ENCODE peak calls at places on chromosomes 11 and 22, in six cellular contexts. One of them, this sample, is unnamed.

GRCh38 chr11:44003736-44004451 is 43.9 kb upstream of the ACCSL start:
- DNase-seq in neuronal stem cell: no peak
- DNase-seq in H9: no peak
- DNase-seq in IMR-90: no peak
- DNase-seq in H1: no peak
- DNase-seq in mesenchymal stem cell: no peak
- DNase-seq in this sample: no peak

GRCh38 chr11:47641585-47642098 is 717 bp downstream of the MTCH2 start:
- DNase-seq in neuronal stem cell: no peak
- DNase-seq in H9: no peak
- DNase-seq in IMR-90: no peak
- DNase-seq in H1: no peak
- DNase-seq in mesenchymal stem cell: no peak
- DNase-seq in this sample: no peak

GRCh38 chr11:86876716-86877234 is 76.4 kb downstream of the PRSS23 start:
- DNase-seq in neuronal stem cell: no peak
- DNase-seq in H9: no peak
- DNase-seq in IMR-90: no peak
- DNase-seq in H1: no peak
- DNase-seq in mesenchymal stem cell: no peak
- DNase-seq in this sample: no peak

GRCh38 chr11:65555693-65556231 is 2.4 kb downstream of the LTBP3 start:
- DNase-seq in neuronal stem cell: no peak
- DNase-seq in H9: no peak
- DNase-seq in IMR-90: peak
- DNase-seq in H1: no peak
- DNase-seq in mesenchymal stem cell: peak
- DNase-seq in this sample: peak

GRCh38 chr11:58024601-58025091 is 965 bp downstream of the OR9Q1 start:
- DNase-seq in neuronal stem cell: no peak
- DNase-seq in H9: no peak
- DNase-seq in IMR-90: peak
- DNase-seq in H1: no peak
- DNase-seq in mesenchymal stem cell: peak
- DNase-seq in this sample: no peak

GRCh38 chr22:41822289-41823057 is 10.4 kb upstream of the SREBF2 start:
- DNase-seq in neuronal stem cell: no peak
- DNase-seq in H9: no peak
- DNase-seq in IMR-90: peak
- DNase-seq in H1: no peak
- DNase-seq in mesenchymal stem cell: peak
- DNase-seq in this sample: no peak

GRCh38 chr11:76661306-76661751 is 9.2 kb downstream of the LRRC32 start:
- DNase-seq in neuronal stem cell: no peak
- DNase-seq in H9: no peak
- DNase-seq in IMR-90: no peak
- DNase-seq in H1: no peak
- DNase-seq in mesenchymal stem cell: no peak
- DNase-seq in this sample: no peak

GRCh38 chr11:108670381-108670930 is 5.6 kb downstream of the DDX10 start:
- DNase-seq in neuronal stem cell: no peak
- DNase-seq in H9: no peak
- DNase-seq in IMR-90: no peak
- DNase-seq in H1: no peak
- DNase-seq in mesenchymal stem cell: no peak
- DNase-seq in this sample: no peak

GRCh38 chr22:41976961-41977566 is 7.8 kb downstream of the SEPTIN3 start:
- DNase-seq in neuronal stem cell: no peak
- DNase-seq in H9: no peak
- DNase-seq in IMR-90: no peak
- DNase-seq in H1: no peak
- DNase-seq in mesenchymal stem cell: no peak
- DNase-seq in this sample: no peak

GRCh38 chr11:91239359-91239758 is 985.3 kb upstream of the FAT3 start:
- DNase-seq in neuronal stem cell: no peak
- DNase-seq in H9: no peak
- DNase-seq in IMR-90: no peak
- DNase-seq in H1: peak
- DNase-seq in mesenchymal stem cell: no peak
- DNase-seq in this sample: no peak

GRCh38 chr11:97364047-97364446 is 974.2 kb downstream of the JRKL start:
- DNase-seq in neuronal stem cell: no peak
- DNase-seq in H9: no peak
- DNase-seq in IMR-90: no peak
- DNase-seq in H1: no peak
- DNase-seq in mesenchymal stem cell: peak
- DNase-seq in this sample: no peak

GRCh38 chr11:43923327-43924111 is 18.9 kb upstream of the C11orf96 start:
- DNase-seq in neuronal stem cell: no peak
- DNase-seq in H9: no peak
- DNase-seq in IMR-90: peak
- DNase-seq in H1: no peak
- DNase-seq in mesenchymal stem cell: peak
- DNase-seq in this sample: no peak

GRCh38 chr22:41123151-41123550 is 30.8 kb downstream of the EP300 start:
- DNase-seq in neuronal stem cell: no peak
- DNase-seq in H9: no peak
- DNase-seq in IMR-90: peak
- DNase-seq in H1: no peak
- DNase-seq in mesenchymal stem cell: peak
- DNase-seq in this sample: no peak

GRCh38 chr11:86416494-86416893 is 41.8 kb downstream of the CCDC81 start:
- DNase-seq in neuronal stem cell: no peak
- DNase-seq in H9: no peak
- DNase-seq in IMR-90: peak
- DNase-seq in H1: no peak
- DNase-seq in mesenchymal stem cell: peak
- DNase-seq in this sample: peak

GRCh38 chr11:32586576-32587190 is 3.1 kb downstream of the EIF3M start:
- DNase-seq in neuronal stem cell: no peak
- DNase-seq in H9: no peak
- DNase-seq in IMR-90: peak
- DNase-seq in H1: no peak
- DNase-seq in mesenchymal stem cell: peak
- DNase-seq in this sample: no peak

GRCh38 chr11:82718307-82718706 is 15.4 kb downstream of the FAM181B start:
- DNase-seq in neuronal stem cell: peak
- DNase-seq in H9: peak
- DNase-seq in IMR-90: peak
- DNase-seq in H1: no peak
- DNase-seq in mesenchymal stem cell: peak
- DNase-seq in this sample: peak

GRCh38 chr11:4479676-4480075 is 2.8 kb upstream of the OR52K1 start:
- DNase-seq in neuronal stem cell: no peak
- DNase-seq in H9: no peak
- DNase-seq in IMR-90: no peak
- DNase-seq in H1: no peak
- DNase-seq in mesenchymal stem cell: no peak
- DNase-seq in this sample: no peak

GRCh38 chr11:97033178-97033577 is 643.4 kb downstream of the JRKL start:
- DNase-seq in neuronal stem cell: peak
- DNase-seq in H9: no peak
- DNase-seq in IMR-90: no peak
- DNase-seq in H1: no peak
- DNase-seq in mesenchymal stem cell: no peak
- DNase-seq in this sample: no peak

GRCh38 chr11:66546368-66546965 is at the start of gene ACTN3:
- DNase-seq in neuronal stem cell: peak
- DNase-seq in H9: peak
- DNase-seq in IMR-90: no peak
- DNase-seq in H1: peak
- DNase-seq in mesenchymal stem cell: no peak
- DNase-seq in this sample: peak

GRCh38 chr11:6655790-6656580 is at the start of gene DCHS1:
- DNase-seq in neuronal stem cell: no peak
- DNase-seq in H9: no peak
- DNase-seq in IMR-90: no peak
- DNase-seq in H1: no peak
- DNase-seq in mesenchymal stem cell: peak
- DNase-seq in this sample: no peak

GRCh38 chr11:105357146-105357545 is 217.6 kb upstream of the CARD18 start:
- DNase-seq in neuronal stem cell: no peak
- DNase-seq in H9: no peak
- DNase-seq in IMR-90: no peak
- DNase-seq in H1: no peak
- DNase-seq in mesenchymal stem cell: no peak
- DNase-seq in this sample: no peak

GRCh38 chr11:114564836-114565235 is 5.2 kb upstream of the NXPE1 start:
- DNase-seq in neuronal stem cell: no peak
- DNase-seq in H9: no peak
- DNase-seq in IMR-90: no peak
- DNase-seq in H1: no peak
- DNase-seq in mesenchymal stem cell: no peak
- DNase-seq in this sample: no peak

DNA sequence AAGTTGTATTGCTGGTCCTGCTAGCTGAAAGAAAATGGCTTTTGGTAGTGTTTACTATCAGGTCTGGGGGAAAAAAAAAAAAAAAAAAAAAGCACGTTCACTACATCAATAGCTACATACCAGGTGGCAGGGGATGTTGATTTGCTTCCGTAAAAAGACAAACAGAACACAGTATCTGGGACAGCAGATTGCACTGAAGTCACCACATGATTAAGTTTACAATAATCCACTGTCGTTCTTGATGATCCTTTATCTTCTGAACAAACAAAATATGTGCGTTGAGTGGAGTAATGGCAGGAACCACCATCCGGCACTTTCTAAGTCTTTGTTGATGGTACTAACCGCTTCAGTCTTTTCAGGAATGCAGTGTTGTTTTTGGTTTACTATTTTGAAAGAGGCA is 48.7 kb downstream of the DDX6 start:
- DNase-seq in neuronal stem cell: no peak
- DNase-seq in H9: no peak
- DNase-seq in IMR-90: no peak
- DNase-seq in H1: no peak
- DNase-seq in mesenchymal stem cell: no peak
- DNase-seq in this sample: peak
- H3K4ac ChIP-seq in neuronal stem cell: no peak
- H3K4ac ChIP-seq in H9: no peak
- H3K4ac ChIP-seq in IMR-90: no peak
- H3K4ac ChIP-seq in H1: no peak
- H3K4ac ChIP-seq in mesenchymal stem cell: no peak
- H3K4ac ChIP-seq in this sample: no peak

DNA sequence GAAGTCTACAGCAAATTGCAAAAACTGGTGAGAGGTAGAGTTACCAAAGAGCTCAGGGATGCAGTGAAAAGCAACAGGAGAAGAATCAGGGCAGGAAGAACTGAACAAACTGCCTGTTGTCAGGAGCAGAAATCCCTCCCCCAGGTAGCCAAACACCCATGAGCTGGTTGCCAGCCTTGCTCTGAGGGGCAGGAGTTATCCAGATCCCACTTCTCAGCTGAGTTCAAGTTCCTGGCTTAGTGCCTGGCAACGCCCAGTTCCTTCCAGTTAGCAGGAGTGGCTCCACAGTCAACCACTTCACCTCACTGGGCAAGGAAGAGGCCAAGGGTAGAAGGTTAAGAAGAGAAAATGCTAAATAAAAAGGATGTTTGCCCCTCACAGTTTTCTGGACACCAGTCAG is 1.9 kb upstream of the MPZL2 start:
- DNase-seq in neuronal stem cell: no peak
- DNase-seq in H9: no peak
- DNase-seq in IMR-90: no peak
- DNase-seq in H1: no peak
- DNase-seq in mesenchymal stem cell: no peak
- DNase-seq in this sample: no peak
- H2AFZ ChIP-seq in neuronal stem cell: no peak
- H2AFZ ChIP-seq in H9: no peak
- H2AFZ ChIP-seq in IMR-90: no peak
- H2AFZ ChIP-seq in H1: peak
- H2AFZ ChIP-seq in mesenchymal stem cell: no peak
- H2AFZ ChIP-seq in this sample: no peak

DNA sequence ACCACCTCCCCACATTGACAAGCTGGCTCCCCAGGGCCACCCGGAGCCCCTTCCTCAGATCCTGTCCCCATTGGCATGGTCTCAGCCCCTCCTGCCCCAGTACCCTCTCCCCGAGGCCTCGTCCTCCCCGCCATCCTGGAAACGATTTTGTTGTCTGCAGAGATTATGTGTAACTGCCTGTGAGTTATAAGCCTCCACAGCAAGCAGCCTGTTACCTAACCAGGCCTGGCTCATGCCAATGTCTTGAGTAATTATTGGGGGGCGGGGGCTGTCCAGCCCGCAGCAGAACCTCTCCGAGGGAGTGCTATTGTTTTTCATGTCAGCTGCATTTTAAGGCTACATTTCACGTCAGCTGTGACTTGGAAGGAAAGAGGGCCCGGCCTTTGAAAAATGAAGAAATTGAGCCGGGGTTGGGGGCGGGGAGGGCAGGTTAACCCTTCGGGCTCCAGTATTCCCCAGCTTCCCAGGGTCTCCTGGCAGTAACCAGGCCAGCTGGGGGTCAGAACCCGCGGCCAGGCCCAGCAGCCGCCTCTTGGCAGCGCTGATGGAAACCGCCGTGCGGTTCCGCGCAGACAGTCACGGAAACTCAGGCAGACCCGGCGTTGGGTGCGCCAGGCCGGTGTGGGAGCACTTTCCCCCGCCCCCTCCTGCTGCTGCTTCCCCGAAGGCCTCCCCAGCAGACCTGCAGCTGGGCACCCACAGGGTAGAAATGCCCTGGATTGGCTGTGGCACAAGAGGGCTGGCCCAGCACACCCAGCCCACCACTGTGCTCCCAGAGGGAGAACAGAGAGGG is 59.5 kb downstream of the CDKN1C start:
- DNase-seq in neuronal stem cell: peak
- DNase-seq in H9: no peak
- DNase-seq in IMR-90: peak
- DNase-seq in H1: peak
- DNase-seq in mesenchymal stem cell: peak
- DNase-seq in this sample: peak
- H3K9ac ChIP-seq in neuronal stem cell: peak
- H3K9ac ChIP-seq in H9: no peak
- H3K9ac ChIP-seq in IMR-90: peak
- H3K9ac ChIP-seq in H1: no peak
- H3K9ac ChIP-seq in mesenchymal stem cell: peak
- H3K9ac ChIP-seq in this sample: no peak

GRCh38 chr11:117005758-117006157 is 92.5 kb downstream of the SIK3 start:
- DNase-seq in neuronal stem cell: no peak
- DNase-seq in H9: no peak
- DNase-seq in IMR-90: no peak
- DNase-seq in H1: no peak
- DNase-seq in mesenchymal stem cell: no peak
- DNase-seq in this sample: no peak

GRCh38 chr11:117000039-117000740 is 98.0 kb downstream of the SIK3 start:
- DNase-seq in neuronal stem cell: no peak
- DNase-seq in H9: no peak
- DNase-seq in IMR-90: no peak
- DNase-seq in H1: no peak
- DNase-seq in mesenchymal stem cell: no peak
- DNase-seq in this sample: no peak

GRCh38 chr11:117000741-117001096 is 97.5 kb downstream of the SIK3 start:
- DNase-seq in neuronal stem cell: no peak
- DNase-seq in H9: no peak
- DNase-seq in IMR-90: no peak
- DNase-seq in H1: no peak
- DNase-seq in mesenchymal stem cell: no peak
- DNase-seq in this sample: no peak

GRCh38 chr11:117002639-117003305 is 95.5 kb downstream of the SIK3 start:
- DNase-seq in neuronal stem cell: no peak
- DNase-seq in H9: no peak
- DNase-seq in IMR-90: no peak
- DNase-seq in H1: no peak
- DNase-seq in mesenchymal stem cell: no peak
- DNase-seq in this sample: no peak
- H3K4ac ChIP-seq in neuronal stem cell: no peak
- H3K4ac ChIP-seq in H9: no peak
- H3K4ac ChIP-seq in IMR-90: no peak
- H3K4ac ChIP-seq in H1: no peak
- H3K4ac ChIP-seq in mesenchymal stem cell: no peak
- H3K4ac ChIP-seq in this sample: no peak

This sample was measured in trophoblast cell.